ENCODE peak calls at places on chromosomes 2 and 18, in seven cellular contexts. Z, Q, W, E, N, V and L are unnamed samples.

GRCh38 chr2:63680455-63680854 is 91.7 kb downstream of the MDH1 start:
- DNase-seq in Z (no peak), Q (no peak), W (no peak), E (no peak), N (no peak), V (no peak), L (no peak)

GRCh38 chr2:655626-656025 is 21.6 kb downstream of the TMEM18 start:
- DNase-seq in Z (no peak), Q (peak; percentile 30), W (no peak), E (peak; percentile 19), N (no peak), V (no peak), L (no peak)

GRCh38 chr18:51128533-51128932 is 68.9 kb downstream of the MEX3C start:
- DNase-seq in Z (no peak), Q (no peak), W (no peak), E (no peak), N (no peak), V (no peak), L (no peak)

GRCh38 chr2:9002637-9003365 is 683 bp downstream of the MBOAT2 start:
- DNase-seq in Z (no peak), Q (peak; percentile 33), W (no peak), E (peak; percentile 70), N (no peak), V (no peak), L (no peak)

GRCh38 chr2:73896362-73897239 is 3.8 kb downstream of the ACTG2 start:
- DNase-seq in Z (no peak), Q (peak; percentile 89), W (no peak), E (no peak), N (no peak), V (no peak), L (peak; percentile 62)

GRCh38 chr2:170189757-170190156 is 11.8 kb downstream of the MYO3B start:
- DNase-seq in Z (no peak), Q (no peak), W (no peak), E (no peak), N (no peak), V (no peak), L (no peak)

GRCh38 chr2:235553291-235553690 is 59.4 kb downstream of the AGAP1 start:
- DNase-seq in Z (no peak), Q (no peak), W (no peak), E (no peak), N (no peak), V (no peak), L (no peak)

GRCh38 chr2:222485367-222486211 is 61.2 kb downstream of the SGPP2 start:
- DNase-seq in Z (no peak), Q (no peak), W (no peak), E (peak; percentile 73), N (no peak), V (no peak), L (no peak)

GRCh38 chr2:72141032-72141645 is 6.5 kb downstream of the CYP26B1 start:
- DNase-seq in Z (no peak), Q (no peak), W (no peak), E (peak; percentile 36), N (no peak), V (no peak), L (no peak)

GRCh38 chr18:70366174-70366573 is 77.3 kb downstream of the SOCS6 start:
- DNase-seq in Z (no peak), Q (no peak), W (no peak), E (peak; percentile 54), N (no peak), V (no peak), L (no peak)

GRCh38 chr18:48155856-48156255 is 225.4 kb upstream of the SMAD2 start:
- DNase-seq in Z (no peak), Q (no peak), W (no peak), E (no peak), N (no peak), V (no peak), L (no peak)

GRCh38 chr2:170817247-170817998 is 736 bp downstream of the GAD1 start:
- DNase-seq in Z (no peak), Q (peak; percentile 46), W (peak; percentile 63), E (peak; percentile 72), N (no peak), V (no peak), L (no peak)

GRCh38 chr2:206790311-206790935 is 25.0 kb downstream of the FASTKD2 start:
- DNase-seq in Z (no peak), Q (peak; percentile 24), W (no peak), E (no peak), N (no peak), V (no peak), L (no peak)